ENCODE peak calls at places on chromosomes 4 and X, in nine cellular contexts. One of them, this sample, is unnamed.

GRCh38 chrX:55120767-55121358 is 32.0 kb downstream of the PAGE2 start:
- DNase-seq in activated naive CD8-positive, alpha-beta T cell treated with anti-CD3 and anti-CD28 coated beads, Interleukin-2, amount 50 U/mL, for 16 hours: no peak
- DNase-seq in kidney epithelial cell: no peak
- DNase-seq in C1 segment of cervical spinal cord: no peak
- DNase-seq in neural crest cell: no peak
- DNase-seq in fibroblast of the conjunctiva: no peak
- DNase-seq in ureter: no peak
- DNase-seq in ecto neural progenitor cell: no peak
- DNase-seq in choroid plexus epithelial cell: peak; percentile 42
- DNase-seq in this sample: no peak

GRCh38 chrX:727738-728621 is 97.4 kb downstream of the SHOX start:
- DNase-seq in activated naive CD8-positive, alpha-beta T cell treated with anti-CD3 and anti-CD28 coated beads, Interleukin-2, amount 50 U/mL, for 16 hours: no peak
- DNase-seq in kidney epithelial cell: no peak
- DNase-seq in C1 segment of cervical spinal cord: no peak
- DNase-seq in neural crest cell: peak; percentile 24
- DNase-seq in fibroblast of the conjunctiva: no peak
- DNase-seq in ureter: peak; percentile 33
- DNase-seq in ecto neural progenitor cell: peak; percentile 72
- DNase-seq in choroid plexus epithelial cell: peak; percentile 3
- DNase-seq in this sample: no peak

GRCh38 chr4:100428051-100428450 is 89.8 kb downstream of the EMCN start:
- DNase-seq in activated naive CD8-positive, alpha-beta T cell treated with anti-CD3 and anti-CD28 coated beads, Interleukin-2, amount 50 U/mL, for 16 hours: no peak
- DNase-seq in kidney epithelial cell: peak; percentile 62
- DNase-seq in C1 segment of cervical spinal cord: no peak
- DNase-seq in neural crest cell: no peak
- DNase-seq in fibroblast of the conjunctiva: peak; percentile 41
- DNase-seq in ureter: no peak
- DNase-seq in ecto neural progenitor cell: no peak
- DNase-seq in choroid plexus epithelial cell: peak; percentile 73
- DNase-seq in this sample: no peak

GRCh38 chrX:133150730-133151129 is 53.8 kb upstream of the USP26 start:
- DNase-seq in activated naive CD8-positive, alpha-beta T cell treated with anti-CD3 and anti-CD28 coated beads, Interleukin-2, amount 50 U/mL, for 16 hours: no peak
- DNase-seq in kidney epithelial cell: no peak
- DNase-seq in C1 segment of cervical spinal cord: no peak
- DNase-seq in neural crest cell: no peak
- DNase-seq in fibroblast of the conjunctiva: no peak
- DNase-seq in ureter: no peak
- DNase-seq in ecto neural progenitor cell: no peak
- DNase-seq in choroid plexus epithelial cell: no peak
- DNase-seq in this sample: no peak

GRCh38 chr4:75658881-75659280 is 14.3 kb downstream of the G3BP2 start:
- DNase-seq in activated naive CD8-positive, alpha-beta T cell treated with anti-CD3 and anti-CD28 coated beads, Interleukin-2, amount 50 U/mL, for 16 hours: no peak
- DNase-seq in kidney epithelial cell: no peak
- DNase-seq in C1 segment of cervical spinal cord: no peak
- DNase-seq in neural crest cell: no peak
- DNase-seq in fibroblast of the conjunctiva: no peak
- DNase-seq in ureter: no peak
- DNase-seq in ecto neural progenitor cell: no peak
- DNase-seq in choroid plexus epithelial cell: peak; percentile 60
- DNase-seq in this sample: no peak

GRCh38 chrX:7069556-7069955 is 78.0 kb upstream of the STS start:
- DNase-seq in activated naive CD8-positive, alpha-beta T cell treated with anti-CD3 and anti-CD28 coated beads, Interleukin-2, amount 50 U/mL, for 16 hours: no peak
- DNase-seq in kidney epithelial cell: no peak
- DNase-seq in C1 segment of cervical spinal cord: no peak
- DNase-seq in neural crest cell: no peak
- DNase-seq in fibroblast of the conjunctiva: no peak
- DNase-seq in ureter: no peak
- DNase-seq in ecto neural progenitor cell: no peak
- DNase-seq in choroid plexus epithelial cell: no peak
- DNase-seq in this sample: no peak

GRCh38 chr4:110364911-110365520 is 110.9 kb upstream of the ENPEP start:
- DNase-seq in activated naive CD8-positive, alpha-beta T cell treated with anti-CD3 and anti-CD28 coated beads, Interleukin-2, amount 50 U/mL, for 16 hours: no peak
- DNase-seq in kidney epithelial cell: no peak
- DNase-seq in C1 segment of cervical spinal cord: no peak
- DNase-seq in neural crest cell: no peak
- DNase-seq in fibroblast of the conjunctiva: no peak
- DNase-seq in ureter: no peak
- DNase-seq in ecto neural progenitor cell: no peak
- DNase-seq in choroid plexus epithelial cell: peak; percentile 97
- DNase-seq in this sample: no peak

GRCh38 chrX:40105016-40105790 is 7.4 kb upstream of the BCOR start:
- DNase-seq in activated naive CD8-positive, alpha-beta T cell treated with anti-CD3 and anti-CD28 coated beads, Interleukin-2, amount 50 U/mL, for 16 hours: no peak
- DNase-seq in kidney epithelial cell: no peak
- DNase-seq in C1 segment of cervical spinal cord: no peak
- DNase-seq in neural crest cell: no peak
- DNase-seq in fibroblast of the conjunctiva: no peak
- DNase-seq in ureter: no peak
- DNase-seq in ecto neural progenitor cell: peak; percentile 74
- DNase-seq in choroid plexus epithelial cell: peak; percentile 52
- DNase-seq in this sample: no peak

GRCh38 chr4:17275836-17276235 is 236.1 kb downstream of the QDPR start:
- DNase-seq in activated naive CD8-positive, alpha-beta T cell treated with anti-CD3 and anti-CD28 coated beads, Interleukin-2, amount 50 U/mL, for 16 hours: no peak
- DNase-seq in kidney epithelial cell: no peak
- DNase-seq in C1 segment of cervical spinal cord: no peak
- DNase-seq in neural crest cell: no peak
- DNase-seq in fibroblast of the conjunctiva: no peak
- DNase-seq in ureter: no peak
- DNase-seq in ecto neural progenitor cell: no peak
- DNase-seq in choroid plexus epithelial cell: peak; percentile 5
- DNase-seq in this sample: no peak

GRCh38 chrX:39766085-39766726 is 331.6 kb downstream of the BCOR start:
- DNase-seq in activated naive CD8-positive, alpha-beta T cell treated with anti-CD3 and anti-CD28 coated beads, Interleukin-2, amount 50 U/mL, for 16 hours: no peak
- DNase-seq in kidney epithelial cell: no peak
- DNase-seq in C1 segment of cervical spinal cord: no peak
- DNase-seq in neural crest cell: no peak
- DNase-seq in fibroblast of the conjunctiva: no peak
- DNase-seq in ureter: no peak
- DNase-seq in ecto neural progenitor cell: no peak
- DNase-seq in choroid plexus epithelial cell: no peak
- DNase-seq in this sample: no peak

GRCh38 chrX:102976290-102976689 is 39.2 kb downstream of the RAB40AL start:
- DNase-seq in activated naive CD8-positive, alpha-beta T cell treated with anti-CD3 and anti-CD28 coated beads, Interleukin-2, amount 50 U/mL, for 16 hours: no peak
- DNase-seq in kidney epithelial cell: no peak
- DNase-seq in C1 segment of cervical spinal cord: no peak
- DNase-seq in neural crest cell: no peak
- DNase-seq in fibroblast of the conjunctiva: no peak
- DNase-seq in ureter: no peak
- DNase-seq in ecto neural progenitor cell: no peak
- DNase-seq in choroid plexus epithelial cell: peak; percentile 2
- DNase-seq in this sample: no peak

GRCh38 chr4:88697113-88697512 is 516 bp downstream of the NAP1L5 start:
- DNase-seq in activated naive CD8-positive, alpha-beta T cell treated with anti-CD3 and anti-CD28 coated beads, Interleukin-2, amount 50 U/mL, for 16 hours: no peak
- DNase-seq in kidney epithelial cell: no peak
- DNase-seq in C1 segment of cervical spinal cord: no peak
- DNase-seq in neural crest cell: no peak
- DNase-seq in fibroblast of the conjunctiva: no peak
- DNase-seq in ureter: no peak
- DNase-seq in ecto neural progenitor cell: no peak
- DNase-seq in choroid plexus epithelial cell: no peak
- DNase-seq in this sample: peak; percentile 17

GRCh38 chrX:149010026-149010898 is 494.8 kb downstream of the IDS start:
- DNase-seq in activated naive CD8-positive, alpha-beta T cell treated with anti-CD3 and anti-CD28 coated beads, Interleukin-2, amount 50 U/mL, for 16 hours: no peak
- DNase-seq in kidney epithelial cell: no peak
- DNase-seq in C1 segment of cervical spinal cord: no peak
- DNase-seq in neural crest cell: no peak
- DNase-seq in fibroblast of the conjunctiva: no peak
- DNase-seq in ureter: no peak
- DNase-seq in ecto neural progenitor cell: no peak
- DNase-seq in choroid plexus epithelial cell: no peak
- DNase-seq in this sample: no peak

GRCh38 chr4:76614589-76614988 is 179.6 kb downstream of the SHROOM3 start:
- DNase-seq in activated naive CD8-positive, alpha-beta T cell treated with anti-CD3 and anti-CD28 coated beads, Interleukin-2, amount 50 U/mL, for 16 hours: no peak
- DNase-seq in kidney epithelial cell: no peak
- DNase-seq in C1 segment of cervical spinal cord: no peak
- DNase-seq in neural crest cell: no peak
- DNase-seq in fibroblast of the conjunctiva: peak; percentile 65
- DNase-seq in ureter: no peak
- DNase-seq in ecto neural progenitor cell: no peak
- DNase-seq in choroid plexus epithelial cell: no peak
- DNase-seq in this sample: no peak

GRCh38 chrX:28649541-28649940 is 62.3 kb downstream of the IL1RAPL1 start:
- DNase-seq in activated naive CD8-positive, alpha-beta T cell treated with anti-CD3 and anti-CD28 coated beads, Interleukin-2, amount 50 U/mL, for 16 hours: no peak
- DNase-seq in kidney epithelial cell: no peak
- DNase-seq in C1 segment of cervical spinal cord: no peak
- DNase-seq in neural crest cell: no peak
- DNase-seq in fibroblast of the conjunctiva: no peak
- DNase-seq in ureter: no peak
- DNase-seq in ecto neural progenitor cell: no peak
- DNase-seq in choroid plexus epithelial cell: no peak
- DNase-seq in this sample: no peak

GRCh38 chr4:83947811-83948210 is 411.9 kb downstream of the GPAT3 start:
- DNase-seq in activated naive CD8-positive, alpha-beta T cell treated with anti-CD3 and anti-CD28 coated beads, Interleukin-2, amount 50 U/mL, for 16 hours: no peak
- DNase-seq in kidney epithelial cell: no peak
- DNase-seq in C1 segment of cervical spinal cord: no peak
- DNase-seq in neural crest cell: no peak
- DNase-seq in fibroblast of the conjunctiva: no peak
- DNase-seq in ureter: no peak
- DNase-seq in ecto neural progenitor cell: peak; percentile 59
- DNase-seq in choroid plexus epithelial cell: no peak
- DNase-seq in this sample: no peak

GRCh38 chr4:8908206-8908893 is 36.7 kb upstream of the HMX1 start:
- DNase-seq in activated naive CD8-positive, alpha-beta T cell treated with anti-CD3 and anti-CD28 coated beads, Interleukin-2, amount 50 U/mL, for 16 hours: no peak
- DNase-seq in kidney epithelial cell: no peak
- DNase-seq in C1 segment of cervical spinal cord: no peak
- DNase-seq in neural crest cell: no peak
- DNase-seq in fibroblast of the conjunctiva: no peak
- DNase-seq in ureter: no peak
- DNase-seq in ecto neural progenitor cell: peak; percentile 39
- DNase-seq in choroid plexus epithelial cell: no peak
- DNase-seq in this sample: peak; percentile 4

GRCh38 chrX:129235903-129236302 is 287.4 kb downstream of the SMARCA1 start:
- DNase-seq in activated naive CD8-positive, alpha-beta T cell treated with anti-CD3 and anti-CD28 coated beads, Interleukin-2, amount 50 U/mL, for 16 hours: no peak
- DNase-seq in kidney epithelial cell: no peak
- DNase-seq in C1 segment of cervical spinal cord: no peak
- DNase-seq in neural crest cell: no peak
- DNase-seq in fibroblast of the conjunctiva: no peak
- DNase-seq in ureter: no peak
- DNase-seq in ecto neural progenitor cell: no peak
- DNase-seq in choroid plexus epithelial cell: no peak
- DNase-seq in this sample: no peak

GRCh38 chrX:13085533-13085932 is 41.1 kb upstream of the FAM9C start:
- DNase-seq in activated naive CD8-positive, alpha-beta T cell treated with anti-CD3 and anti-CD28 coated beads, Interleukin-2, amount 50 U/mL, for 16 hours: no peak
- DNase-seq in kidney epithelial cell: no peak
- DNase-seq in C1 segment of cervical spinal cord: no peak
- DNase-seq in neural crest cell: no peak
- DNase-seq in fibroblast of the conjunctiva: no peak
- DNase-seq in ureter: no peak
- DNase-seq in ecto neural progenitor cell: no peak
- DNase-seq in choroid plexus epithelial cell: no peak
- DNase-seq in this sample: no peak

GRCh38 chrX:8288590-8288989 is 117.5 kb upstream of the VCX2 start:
- DNase-seq in activated naive CD8-positive, alpha-beta T cell treated with anti-CD3 and anti-CD28 coated beads, Interleukin-2, amount 50 U/mL, for 16 hours: no peak
- DNase-seq in kidney epithelial cell: no peak
- DNase-seq in C1 segment of cervical spinal cord: no peak
- DNase-seq in neural crest cell: no peak
- DNase-seq in fibroblast of the conjunctiva: no peak
- DNase-seq in ureter: no peak
- DNase-seq in ecto neural progenitor cell: no peak
- DNase-seq in choroid plexus epithelial cell: no peak
- DNase-seq in this sample: no peak

GRCh38 chr4:98796986-98797385 is 131.9 kb downstream of the EIF4E start:
- DNase-seq in activated naive CD8-positive, alpha-beta T cell treated with anti-CD3 and anti-CD28 coated beads, Interleukin-2, amount 50 U/mL, for 16 hours: no peak
- DNase-seq in kidney epithelial cell: no peak
- DNase-seq in C1 segment of cervical spinal cord: no peak
- DNase-seq in neural crest cell: no peak
- DNase-seq in fibroblast of the conjunctiva: no peak
- DNase-seq in ureter: no peak
- DNase-seq in ecto neural progenitor cell: no peak
- DNase-seq in choroid plexus epithelial cell: no peak
- DNase-seq in this sample: no peak

GRCh38 chrX:6227445-6227820 is 1.2 kb downstream of the NLGN4X start:
- DNase-seq in activated naive CD8-positive, alpha-beta T cell treated with anti-CD3 and anti-CD28 coated beads, Interleukin-2, amount 50 U/mL, for 16 hours: no peak
- DNase-seq in kidney epithelial cell: no peak
- DNase-seq in C1 segment of cervical spinal cord: no peak
- DNase-seq in neural crest cell: peak; percentile 33
- DNase-seq in fibroblast of the conjunctiva: no peak
- DNase-seq in ureter: no peak
- DNase-seq in ecto neural progenitor cell: no peak
- DNase-seq in choroid plexus epithelial cell: no peak
- DNase-seq in this sample: no peak

GRCh38 chr4:185778307-185778706 is 33.7 kb downstream of the SORBS2 start:
- DNase-seq in activated naive CD8-positive, alpha-beta T cell treated with anti-CD3 and anti-CD28 coated beads, Interleukin-2, amount 50 U/mL, for 16 hours: no peak
- DNase-seq in kidney epithelial cell: no peak
- DNase-seq in C1 segment of cervical spinal cord: no peak
- DNase-seq in neural crest cell: no peak
- DNase-seq in fibroblast of the conjunctiva: no peak
- DNase-seq in ureter: no peak
- DNase-seq in ecto neural progenitor cell: no peak
- DNase-seq in choroid plexus epithelial cell: peak; percentile 56
- DNase-seq in this sample: no peak

GRCh38 chrX:56790778-56791177 is 61.7 kb downstream of the NBDY start:
- DNase-seq in activated naive CD8-positive, alpha-beta T cell treated with anti-CD3 and anti-CD28 coated beads, Interleukin-2, amount 50 U/mL, for 16 hours: no peak
- DNase-seq in kidney epithelial cell: no peak
- DNase-seq in C1 segment of cervical spinal cord: no peak
- DNase-seq in neural crest cell: no peak
- DNase-seq in fibroblast of the conjunctiva: no peak
- DNase-seq in ureter: peak; percentile 19
- DNase-seq in ecto neural progenitor cell: no peak
- DNase-seq in choroid plexus epithelial cell: no peak
- DNase-seq in this sample: no peak

GRCh38 chr4:105058177-105058812 is 88.4 kb upstream of the TET2 start:
- DNase-seq in activated naive CD8-positive, alpha-beta T cell treated with anti-CD3 and anti-CD28 coated beads, Interleukin-2, amount 50 U/mL, for 16 hours: no peak
- DNase-seq in kidney epithelial cell: peak; percentile 25
- DNase-seq in C1 segment of cervical spinal cord: no peak
- DNase-seq in neural crest cell: no peak
- DNase-seq in fibroblast of the conjunctiva: no peak
- DNase-seq in ureter: no peak
- DNase-seq in ecto neural progenitor cell: no peak
- DNase-seq in choroid plexus epithelial cell: peak; percentile 14
- DNase-seq in this sample: no peak

GRCh38 chr4:157045507-157046127 is 30.3 kb upstream of the GLRB start:
- DNase-seq in activated naive CD8-positive, alpha-beta T cell treated with anti-CD3 and anti-CD28 coated beads, Interleukin-2, amount 50 U/mL, for 16 hours: no peak
- DNase-seq in kidney epithelial cell: peak; percentile 51
- DNase-seq in C1 segment of cervical spinal cord: no peak
- DNase-seq in neural crest cell: no peak
- DNase-seq in fibroblast of the conjunctiva: peak; percentile 68
- DNase-seq in ureter: peak; percentile 47
- DNase-seq in ecto neural progenitor cell: no peak
- DNase-seq in choroid plexus epithelial cell: peak; percentile 89
- DNase-seq in this sample: peak; percentile 16

GRCh38 chr4:110032603-110033002 is 119.9 kb downstream of the EGF start:
- DNase-seq in activated naive CD8-positive, alpha-beta T cell treated with anti-CD3 and anti-CD28 coated beads, Interleukin-2, amount 50 U/mL, for 16 hours: no peak
- DNase-seq in kidney epithelial cell: no peak
- DNase-seq in C1 segment of cervical spinal cord: no peak
- DNase-seq in neural crest cell: no peak
- DNase-seq in fibroblast of the conjunctiva: no peak
- DNase-seq in ureter: no peak
- DNase-seq in ecto neural progenitor cell: no peak
- DNase-seq in choroid plexus epithelial cell: peak; percentile 36
- DNase-seq in this sample: peak; percentile 16

GRCh38 chrX:134676440-134676839 is 18.2 kb upstream of the PLAC1 start:
- DNase-seq in activated naive CD8-positive, alpha-beta T cell treated with anti-CD3 and anti-CD28 coated beads, Interleukin-2, amount 50 U/mL, for 16 hours: no peak
- DNase-seq in kidney epithelial cell: peak; percentile 37
- DNase-seq in C1 segment of cervical spinal cord: no peak
- DNase-seq in neural crest cell: no peak
- DNase-seq in fibroblast of the conjunctiva: no peak
- DNase-seq in ureter: no peak
- DNase-seq in ecto neural progenitor cell: no peak
- DNase-seq in choroid plexus epithelial cell: peak; percentile 79
- DNase-seq in this sample: no peak